ENCODE peak calls at places on chromosomes 1 and 21, in nine cellular contexts. One of them, this sample, is unnamed.

GRCh38 chr1:34800214-34800613 is 7.4 kb downstream of the GJA4 start:
- DNase-seq in H9: no peak
- DNase-seq in CD4-positive, alpha-beta T cell: no peak
- DNase-seq in astrocyte: peak
- DNase-seq in omental fat pad: no peak
- DNase-seq in HFF-Myc: no peak
- DNase-seq in foreskin keratinocyte: no peak
- DNase-seq in IMR-90: peak
- DNase-seq in heart right ventricle: no peak
- DNase-seq in this sample: no peak

GRCh38 chr21:36807421-36808004 is 108.6 kb downstream of the SIM2 start:
- DNase-seq in H9: no peak
- DNase-seq in CD4-positive, alpha-beta T cell: no peak
- DNase-seq in astrocyte: no peak
- DNase-seq in omental fat pad: no peak
- DNase-seq in HFF-Myc: no peak
- DNase-seq in foreskin keratinocyte: no peak
- DNase-seq in IMR-90: no peak
- DNase-seq in heart right ventricle: no peak
- DNase-seq in this sample: no peak

GRCh38 chr21:28086861-28087581 is 905.7 kb downstream of the LTN1 start:
- DNase-seq in H9: no peak
- DNase-seq in CD4-positive, alpha-beta T cell: no peak
- DNase-seq in astrocyte: no peak
- DNase-seq in omental fat pad: no peak
- DNase-seq in HFF-Myc: no peak
- DNase-seq in foreskin keratinocyte: no peak
- DNase-seq in IMR-90: no peak
- DNase-seq in heart right ventricle: no peak
- DNase-seq in this sample: no peak

GRCh38 chr1:72649211-72649888 is 367.0 kb upstream of the NEGR1 start:
- DNase-seq in H9: no peak
- DNase-seq in CD4-positive, alpha-beta T cell: no peak
- DNase-seq in astrocyte: no peak
- DNase-seq in omental fat pad: no peak
- DNase-seq in HFF-Myc: no peak
- DNase-seq in foreskin keratinocyte: no peak
- DNase-seq in IMR-90: no peak
- DNase-seq in heart right ventricle: no peak
- DNase-seq in this sample: no peak

GRCh38 chr21:34129039-34129891 is 55.9 kb downstream of the MRPS6 start:
- DNase-seq in H9: peak
- DNase-seq in CD4-positive, alpha-beta T cell: peak
- DNase-seq in astrocyte: peak
- DNase-seq in omental fat pad: no peak
- DNase-seq in HFF-Myc: peak
- DNase-seq in foreskin keratinocyte: peak
- DNase-seq in IMR-90: peak
- DNase-seq in heart right ventricle: peak
- DNase-seq in this sample: no peak

GRCh38 chr1:35558374-35559316 is 1.0 kb downstream of the NCDN start:
- DNase-seq in H9: no peak
- DNase-seq in CD4-positive, alpha-beta T cell: no peak
- DNase-seq in astrocyte: no peak
- DNase-seq in omental fat pad: no peak
- DNase-seq in HFF-Myc: no peak
- DNase-seq in foreskin keratinocyte: no peak
- DNase-seq in IMR-90: no peak
- DNase-seq in heart right ventricle: no peak
- DNase-seq in this sample: no peak

GRCh38 chr1:237029240-237029639 is 12.7 kb upstream of the RYR2 start:
- DNase-seq in H9: no peak
- DNase-seq in CD4-positive, alpha-beta T cell: no peak
- DNase-seq in astrocyte: no peak
- DNase-seq in omental fat pad: no peak
- DNase-seq in HFF-Myc: no peak
- DNase-seq in foreskin keratinocyte: no peak
- DNase-seq in IMR-90: no peak
- DNase-seq in heart right ventricle: no peak
- DNase-seq in this sample: no peak

GRCh38 chr21:43944181-43944633 is 67.9 kb upstream of the TRAPPC10 start:
- DNase-seq in H9: no peak
- DNase-seq in CD4-positive, alpha-beta T cell: no peak
- DNase-seq in astrocyte: no peak
- DNase-seq in omental fat pad: no peak
- DNase-seq in HFF-Myc: no peak
- DNase-seq in foreskin keratinocyte: no peak
- DNase-seq in IMR-90: no peak
- DNase-seq in heart right ventricle: no peak
- DNase-seq in this sample: no peak

GRCh38 chr1:180213401-180214177 is 16.5 kb upstream of the LHX4 start:
- DNase-seq in H9: peak
- DNase-seq in CD4-positive, alpha-beta T cell: no peak
- DNase-seq in astrocyte: no peak
- DNase-seq in omental fat pad: no peak
- DNase-seq in HFF-Myc: no peak
- DNase-seq in foreskin keratinocyte: no peak
- DNase-seq in IMR-90: no peak
- DNase-seq in heart right ventricle: no peak
- DNase-seq in this sample: no peak

GRCh38 chr1:63245186-63245585 is 77.2 kb upstream of the FOXD3 start:
- DNase-seq in H9: no peak
- DNase-seq in CD4-positive, alpha-beta T cell: no peak
- DNase-seq in astrocyte: no peak
- DNase-seq in omental fat pad: no peak
- DNase-seq in HFF-Myc: no peak
- DNase-seq in foreskin keratinocyte: no peak
- DNase-seq in IMR-90: no peak
- DNase-seq in heart right ventricle: no peak
- DNase-seq in this sample: no peak

GRCh38 chr1:218345673-218346390 is 696 bp downstream of the TGFB2 start:
- DNase-seq in H9: peak
- DNase-seq in CD4-positive, alpha-beta T cell: peak
- DNase-seq in astrocyte: peak
- DNase-seq in omental fat pad: no peak
- DNase-seq in HFF-Myc: no peak
- DNase-seq in foreskin keratinocyte: peak
- DNase-seq in IMR-90: peak
- DNase-seq in heart right ventricle: peak
- DNase-seq in this sample: peak

GRCh38 chr1:33359931-33360330 is 39.0 kb upstream of the A3GALT2 start:
- DNase-seq in H9: no peak
- DNase-seq in CD4-positive, alpha-beta T cell: no peak
- DNase-seq in astrocyte: no peak
- DNase-seq in omental fat pad: no peak
- DNase-seq in HFF-Myc: no peak
- DNase-seq in foreskin keratinocyte: no peak
- DNase-seq in IMR-90: no peak
- DNase-seq in heart right ventricle: no peak
- DNase-seq in this sample: no peak

GRCh38 chr1:100382657-100383056 is 30.4 kb downstream of the CDC14A start:
- DNase-seq in H9: no peak
- DNase-seq in CD4-positive, alpha-beta T cell: no peak
- DNase-seq in astrocyte: no peak
- DNase-seq in omental fat pad: no peak
- DNase-seq in HFF-Myc: no peak
- DNase-seq in foreskin keratinocyte: no peak
- DNase-seq in IMR-90: no peak
- DNase-seq in heart right ventricle: no peak
- DNase-seq in this sample: no peak

GRCh38 chr1:62796151-62796680 is 12.3 kb downstream of the ATG4C start:
- DNase-seq in H9: no peak
- DNase-seq in CD4-positive, alpha-beta T cell: no peak
- DNase-seq in astrocyte: no peak
- DNase-seq in omental fat pad: no peak
- DNase-seq in HFF-Myc: no peak
- DNase-seq in foreskin keratinocyte: no peak
- DNase-seq in IMR-90: no peak
- DNase-seq in heart right ventricle: no peak
- DNase-seq in this sample: no peak

GRCh38 chr1:75616436-75617433 is 5.8 kb upstream of the SLC44A5 start:
- DNase-seq in H9: peak
- DNase-seq in CD4-positive, alpha-beta T cell: no peak
- DNase-seq in astrocyte: peak
- DNase-seq in omental fat pad: no peak
- DNase-seq in HFF-Myc: peak
- DNase-seq in foreskin keratinocyte: no peak
- DNase-seq in IMR-90: peak
- DNase-seq in heart right ventricle: peak
- DNase-seq in this sample: no peak

GRCh38 chr1:54976747-54977146 is 3.7 kb upstream of the TMEM61 start:
- DNase-seq in H9: no peak
- DNase-seq in CD4-positive, alpha-beta T cell: no peak
- DNase-seq in astrocyte: no peak
- DNase-seq in omental fat pad: no peak
- DNase-seq in HFF-Myc: no peak
- DNase-seq in foreskin keratinocyte: no peak
- DNase-seq in IMR-90: no peak
- DNase-seq in heart right ventricle: no peak
- DNase-seq in this sample: no peak

DNA sequence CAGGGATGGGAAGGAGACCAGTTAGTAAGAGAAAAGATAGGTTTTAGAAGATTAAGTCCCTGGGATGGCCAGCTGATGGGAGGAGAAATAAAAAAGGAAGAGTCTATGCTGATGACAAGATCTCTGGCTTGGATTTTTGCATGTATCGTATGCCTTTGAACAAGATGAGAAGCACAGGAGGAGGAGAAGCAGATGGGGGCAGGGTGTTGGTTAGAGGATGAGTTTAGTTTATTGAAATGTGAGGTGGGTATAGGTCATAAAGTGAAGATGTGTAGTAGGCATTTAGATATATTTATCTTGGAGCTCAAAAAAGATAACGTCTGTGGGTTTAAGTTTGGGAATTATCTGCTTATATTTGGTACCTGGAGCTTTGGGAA is 1.4 kb downstream of the TIPRL start:
- DNase-seq in H9: no peak
- DNase-seq in CD4-positive, alpha-beta T cell: no peak
- DNase-seq in astrocyte: no peak
- DNase-seq in omental fat pad: no peak
- DNase-seq in HFF-Myc: no peak
- DNase-seq in foreskin keratinocyte: no peak
- DNase-seq in IMR-90: no peak
- DNase-seq in heart right ventricle: no peak
- DNase-seq in this sample: no peak
- TF ChIP-seq CTCF in H9: no peak
- TF ChIP-seq CTCF in CD4-positive, alpha-beta T cell: no peak
- TF ChIP-seq CTCF in astrocyte: no peak
- TF ChIP-seq CTCF in omental fat pad: no peak
- TF ChIP-seq CTCF in HFF-Myc: no peak
- TF ChIP-seq CTCF in foreskin keratinocyte: no peak
- TF ChIP-seq CTCF in IMR-90: no peak
- TF ChIP-seq CTCF in heart right ventricle: no peak
- TF ChIP-seq CTCF in this sample: no peak

GRCh38 chr1:11720033-11720376 is 15.9 kb upstream of the AGTRAP start:
- DNase-seq in H9: peak
- DNase-seq in CD4-positive, alpha-beta T cell: no peak
- DNase-seq in astrocyte: no peak
- DNase-seq in omental fat pad: no peak
- DNase-seq in HFF-Myc: no peak
- DNase-seq in foreskin keratinocyte: no peak
- DNase-seq in IMR-90: no peak
- DNase-seq in heart right ventricle: no peak
- DNase-seq in this sample: no peak
- TF ChIP-seq CTCF in H9: no peak
- TF ChIP-seq CTCF in CD4-positive, alpha-beta T cell: peak
- TF ChIP-seq CTCF in astrocyte: no peak
- TF ChIP-seq CTCF in omental fat pad: peak
- TF ChIP-seq CTCF in HFF-Myc: no peak
- TF ChIP-seq CTCF in foreskin keratinocyte: no peak
- TF ChIP-seq CTCF in IMR-90: no peak
- TF ChIP-seq CTCF in heart right ventricle: peak
- TF ChIP-seq CTCF in this sample: no peak

DNA sequence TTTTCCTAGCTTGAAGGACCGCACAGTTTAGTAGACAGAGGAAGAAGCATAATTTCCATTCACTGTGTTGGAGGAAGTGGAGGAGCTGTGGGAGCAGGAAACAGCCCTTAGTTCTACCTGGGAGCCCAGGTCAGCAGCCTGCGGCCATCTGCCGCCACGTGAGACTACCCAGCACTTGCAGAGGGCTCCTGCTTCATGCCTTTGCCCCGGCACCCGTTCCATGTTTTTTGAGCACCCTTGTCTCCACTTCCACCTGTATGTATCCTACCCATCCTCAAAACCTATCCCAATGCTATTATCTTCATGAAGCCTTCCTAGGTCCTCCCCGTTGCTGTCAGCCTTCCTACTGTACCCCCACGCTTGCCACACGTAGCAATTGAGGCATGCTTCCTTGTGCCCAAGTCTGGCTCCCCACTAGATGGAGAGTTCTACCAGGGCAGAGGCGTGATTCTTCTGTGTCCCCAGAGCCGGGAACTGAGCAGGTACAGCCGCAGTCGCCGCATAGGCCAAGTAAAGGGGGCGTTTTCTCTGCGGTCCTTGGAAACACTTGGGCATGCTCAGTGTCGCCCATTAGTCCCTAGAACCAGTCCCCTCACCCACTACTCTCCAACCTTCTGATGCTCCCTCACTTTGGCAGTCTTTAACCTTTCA is 1.9 kb downstream of the SLC6A9 start:
- DNase-seq in H9: no peak
- DNase-seq in CD4-positive, alpha-beta T cell: peak
- DNase-seq in astrocyte: no peak
- DNase-seq in omental fat pad: no peak
- DNase-seq in HFF-Myc: no peak
- DNase-seq in foreskin keratinocyte: no peak
- DNase-seq in IMR-90: no peak
- DNase-seq in heart right ventricle: peak
- DNase-seq in this sample: no peak
- TF ChIP-seq CTCF in H9: no peak
- TF ChIP-seq CTCF in CD4-positive, alpha-beta T cell: no peak
- TF ChIP-seq CTCF in astrocyte: no peak
- TF ChIP-seq CTCF in omental fat pad: no peak
- TF ChIP-seq CTCF in HFF-Myc: no peak
- TF ChIP-seq CTCF in foreskin keratinocyte: no peak
- TF ChIP-seq CTCF in IMR-90: no peak
- TF ChIP-seq CTCF in heart right ventricle: no peak
- TF ChIP-seq CTCF in this sample: no peak

GRCh38 chr1:163365186-163365585 is 43.4 kb downstream of the NUF2 start:
- DNase-seq in H9: no peak
- DNase-seq in CD4-positive, alpha-beta T cell: no peak
- DNase-seq in astrocyte: no peak
- DNase-seq in omental fat pad: no peak
- DNase-seq in HFF-Myc: no peak
- DNase-seq in foreskin keratinocyte: no peak
- DNase-seq in IMR-90: no peak
- DNase-seq in heart right ventricle: no peak
- DNase-seq in this sample: no peak

GRCh38 chr1:163366555-163366954 is 44.8 kb downstream of the NUF2 start:
- DNase-seq in H9: no peak
- DNase-seq in CD4-positive, alpha-beta T cell: no peak
- DNase-seq in astrocyte: no peak
- DNase-seq in omental fat pad: no peak
- DNase-seq in HFF-Myc: no peak
- DNase-seq in foreskin keratinocyte: no peak
- DNase-seq in IMR-90: no peak
- DNase-seq in heart right ventricle: no peak
- DNase-seq in this sample: no peak

GRCh38 chr1:163357378-163357777 is 35.6 kb downstream of the NUF2 start:
- DNase-seq in H9: no peak
- DNase-seq in CD4-positive, alpha-beta T cell: no peak
- DNase-seq in astrocyte: peak
- DNase-seq in omental fat pad: no peak
- DNase-seq in HFF-Myc: no peak
- DNase-seq in foreskin keratinocyte: no peak
- DNase-seq in IMR-90: peak
- DNase-seq in heart right ventricle: no peak
- DNase-seq in this sample: no peak

GRCh38 chr1:163361123-163361934 is 39.6 kb downstream of the NUF2 start:
- DNase-seq in H9: peak
- DNase-seq in CD4-positive, alpha-beta T cell: no peak
- DNase-seq in astrocyte: no peak
- DNase-seq in omental fat pad: no peak
- DNase-seq in HFF-Myc: no peak
- DNase-seq in foreskin keratinocyte: no peak
- DNase-seq in IMR-90: no peak
- DNase-seq in heart right ventricle: no peak
- DNase-seq in this sample: no peak
- TF ChIP-seq CTCF in H9: peak
- TF ChIP-seq CTCF in CD4-positive, alpha-beta T cell: no peak
- TF ChIP-seq CTCF in astrocyte: peak
- TF ChIP-seq CTCF in omental fat pad: no peak
- TF ChIP-seq CTCF in HFF-Myc: peak
- TF ChIP-seq CTCF in foreskin keratinocyte: peak
- TF ChIP-seq CTCF in IMR-90: peak
- TF ChIP-seq CTCF in heart right ventricle: peak
- TF ChIP-seq CTCF in this sample: no peak